ENCODE peak calls at places on chromosomes 6 and 20, in nine cellular contexts. One of them, this sample, is unnamed.

GRCh38 chr6:113464959-113465358 is 392.2 kb upstream of the MARCKS start:
- DNase-seq in GM04503: no peak
- DNase-seq in stimulated activated CD8-positive, alpha-beta memory T cell treated with anti-CD3 and anti-CD28 coated beads, Interleukin-4, amount 100 ng/mL, for 24 hours: no peak
- DNase-seq in non-pigmented ciliary epithelial cell: peak
- DNase-seq in GM20000: no peak
- DNase-seq in AG04450: no peak
- DNase-seq in effector memory CD4-positive, alpha-beta T cell: no peak
- DNase-seq in cardiac fibroblast: peak
- DNase-seq in GM10248: no peak
- DNase-seq in this sample: no peak

GRCh38 chr20:58627212-58628072 is 23.6 kb upstream of the STX16 start:
- DNase-seq in GM04503: no peak
- DNase-seq in stimulated activated CD8-positive, alpha-beta memory T cell treated with anti-CD3 and anti-CD28 coated beads, Interleukin-4, amount 100 ng/mL, for 24 hours: no peak
- DNase-seq in non-pigmented ciliary epithelial cell: no peak
- DNase-seq in GM20000: peak
- DNase-seq in AG04450: no peak
- DNase-seq in effector memory CD4-positive, alpha-beta T cell: no peak
- DNase-seq in cardiac fibroblast: no peak
- DNase-seq in GM10248: peak
- DNase-seq in this sample: peak

GRCh38 chr6:35044771-35045275 is 96.3 kb downstream of the TCP11 start:
- DNase-seq in GM04503: no peak
- DNase-seq in stimulated activated CD8-positive, alpha-beta memory T cell treated with anti-CD3 and anti-CD28 coated beads, Interleukin-4, amount 100 ng/mL, for 24 hours: no peak
- DNase-seq in non-pigmented ciliary epithelial cell: no peak
- DNase-seq in GM20000: no peak
- DNase-seq in AG04450: no peak
- DNase-seq in effector memory CD4-positive, alpha-beta T cell: no peak
- DNase-seq in cardiac fibroblast: peak
- DNase-seq in GM10248: no peak
- DNase-seq in this sample: no peak

GRCh38 chr20:15220778-15221565 is 883.6 kb upstream of the FLRT3 start:
- DNase-seq in GM04503: no peak
- DNase-seq in stimulated activated CD8-positive, alpha-beta memory T cell treated with anti-CD3 and anti-CD28 coated beads, Interleukin-4, amount 100 ng/mL, for 24 hours: no peak
- DNase-seq in non-pigmented ciliary epithelial cell: no peak
- DNase-seq in GM20000: no peak
- DNase-seq in AG04450: no peak
- DNase-seq in effector memory CD4-positive, alpha-beta T cell: no peak
- DNase-seq in cardiac fibroblast: peak
- DNase-seq in GM10248: no peak
- DNase-seq in this sample: no peak

GRCh38 chr6:3509326-3509725 is 52.5 kb upstream of the SLC22A23 start:
- DNase-seq in GM04503: no peak
- DNase-seq in stimulated activated CD8-positive, alpha-beta memory T cell treated with anti-CD3 and anti-CD28 coated beads, Interleukin-4, amount 100 ng/mL, for 24 hours: no peak
- DNase-seq in non-pigmented ciliary epithelial cell: no peak
- DNase-seq in GM20000: no peak
- DNase-seq in AG04450: no peak
- DNase-seq in effector memory CD4-positive, alpha-beta T cell: no peak
- DNase-seq in cardiac fibroblast: peak
- DNase-seq in GM10248: no peak
- DNase-seq in this sample: no peak

GRCh38 chr20:40493071-40493470 is 196.0 kb downstream of the MAFB start:
- DNase-seq in GM04503: no peak
- DNase-seq in stimulated activated CD8-positive, alpha-beta memory T cell treated with anti-CD3 and anti-CD28 coated beads, Interleukin-4, amount 100 ng/mL, for 24 hours: no peak
- DNase-seq in non-pigmented ciliary epithelial cell: no peak
- DNase-seq in GM20000: no peak
- DNase-seq in AG04450: no peak
- DNase-seq in effector memory CD4-positive, alpha-beta T cell: no peak
- DNase-seq in cardiac fibroblast: peak
- DNase-seq in GM10248: no peak
- DNase-seq in this sample: no peak

GRCh38 chr6:70363741-70364493 is 49.4 kb upstream of the FAM135A start:
- DNase-seq in GM04503: no peak
- DNase-seq in stimulated activated CD8-positive, alpha-beta memory T cell treated with anti-CD3 and anti-CD28 coated beads, Interleukin-4, amount 100 ng/mL, for 24 hours: no peak
- DNase-seq in non-pigmented ciliary epithelial cell: no peak
- DNase-seq in GM20000: no peak
- DNase-seq in AG04450: no peak
- DNase-seq in effector memory CD4-positive, alpha-beta T cell: no peak
- DNase-seq in cardiac fibroblast: no peak
- DNase-seq in GM10248: no peak
- DNase-seq in this sample: no peak

GRCh38 chr6:89467437-89467836 is 34.5 kb downstream of the ANKRD6 start:
- DNase-seq in GM04503: no peak
- DNase-seq in stimulated activated CD8-positive, alpha-beta memory T cell treated with anti-CD3 and anti-CD28 coated beads, Interleukin-4, amount 100 ng/mL, for 24 hours: no peak
- DNase-seq in non-pigmented ciliary epithelial cell: no peak
- DNase-seq in GM20000: no peak
- DNase-seq in AG04450: no peak
- DNase-seq in effector memory CD4-positive, alpha-beta T cell: no peak
- DNase-seq in cardiac fibroblast: no peak
- DNase-seq in GM10248: no peak
- DNase-seq in this sample: no peak